ENCODE peak calls at places on chromosomes 13 and 19, in seven cellular contexts. T, X, Z, U, G, W and A are unnamed samples.

GRCh38 chr13:32911506-32911905 is 104.7 kb upstream of the KL start:
- DNase-seq in T (no peak), X (no peak), Z (peak), U (no peak), G (peak), W (no peak), A (no peak)

GRCh38 chr19:51097796-51098195 is 10.4 kb downstream of the CTU1 start:
- DNase-seq in T (no peak), X (no peak), Z (no peak), U (no peak), G (no peak), W (no peak), A (no peak)

GRCh38 chr19:13980340-13980739 is 25.8 kb downstream of the RFX1 start:
- DNase-seq in T (no peak), X (no peak), Z (no peak), U (no peak), G (no peak), W (no peak), A (no peak)

GRCh38 chr19:2116507-2116906 is 19.8 kb downstream of the IZUMO4 start:
- DNase-seq in T (no peak), X (no peak), Z (no peak), U (no peak), G (no peak), W (no peak), A (no peak)

GRCh38 chr13:63024458-63024857 is 1608.8 kb upstream of the PCDH20 start:
- DNase-seq in T (no peak), X (no peak), Z (no peak), U (no peak), G (no peak), W (no peak), A (no peak)

GRCh38 chr13:104854007-104854406 is 1681.5 kb downstream of the EFNB2 start:
- DNase-seq in T (no peak), X (no peak), Z (no peak), U (no peak), G (no peak), W (no peak), A (no peak)

GRCh38 chr13:31444266-31444862 is 244.6 kb downstream of the B3GLCT start:
- DNase-seq in T (no peak), X (no peak), Z (peak), U (no peak), G (no peak), W (no peak), A (no peak)

GRCh38 chr19:17944301-17944700 is 11.5 kb downstream of the CCDC124 start:
- DNase-seq in T (no peak), X (peak), Z (peak), U (no peak), G (no peak), W (no peak), A (no peak)

GRCh38 chr19:56369886-56370676 is 23.3 kb downstream of the ZNF582 start:
- DNase-seq in T (no peak), X (no peak), Z (no peak), U (no peak), G (no peak), W (no peak), A (no peak)

GRCh38 chr13:46025157-46025556 is 27.4 kb downstream of the ZC3H13 start:
- DNase-seq in T (no peak), X (no peak), Z (no peak), U (no peak), G (no peak), W (no peak), A (no peak)

GRCh38 chr13:105847532-105848295 is 687.7 kb downstream of the EFNB2 start:
- DNase-seq in T (no peak), X (no peak), Z (peak), U (no peak), G (no peak), W (no peak), A (no peak)

GRCh38 chr13:112711528-112712265 is 21.9 kb downstream of the ATP11A start:
- DNase-seq in T (peak), X (peak), Z (peak), U (peak), G (peak), W (peak), A (peak)
- TF ChIP-seq CTCF in T (no peak), X (peak), Z (no peak), U (peak), G (no peak), W (peak), A (no peak)

GRCh38 chr19:11642902-11643301 is 45.6 kb downstream of the ZNF627 start:
- DNase-seq in T (no peak), X (no peak), Z (no peak), U (no peak), G (no peak), W (no peak), A (no peak)
- TF ChIP-seq CTCF in T (no peak), X (no peak), Z (no peak), U (no peak), G (no peak), W (no peak), A (no peak)

DNA sequence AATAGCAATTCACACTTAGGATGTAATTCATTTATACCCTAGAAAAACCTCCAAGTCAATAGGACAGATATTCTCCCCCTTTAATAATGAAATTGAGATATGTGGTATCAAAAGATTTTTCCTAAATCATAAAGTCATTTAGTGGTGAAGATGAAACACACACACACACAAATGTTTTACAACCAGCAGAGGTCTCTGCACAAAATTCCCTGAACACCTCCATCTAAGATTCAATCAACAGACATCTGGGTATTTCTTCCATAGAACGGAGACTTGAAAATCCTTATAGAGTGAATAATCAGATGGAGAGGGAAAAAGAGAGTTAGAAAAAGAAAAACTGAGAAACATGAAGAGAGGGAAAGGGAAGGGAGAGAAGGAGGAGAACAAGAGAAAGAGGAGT is 52.8 kb downstream of the MYCBP2 start:
- DNase-seq in T (no peak), X (no peak), Z (peak), U (no peak), G (no peak), W (no peak), A (no peak)
- TF ChIP-seq CTCF in T (no peak), X (no peak), Z (no peak), U (no peak), G (no peak), W (no peak), A (no peak)

GRCh38 chr13:58531614-58532013 is 900.1 kb downstream of the PCDH17 start:
- DNase-seq in T (no peak), X (no peak), Z (no peak), U (no peak), G (no peak), W (no peak), A (no peak)
- TF ChIP-seq CTCF in T (no peak), X (no peak), Z (no peak), U (no peak), G (no peak), W (no peak), A (no peak)

DNA sequence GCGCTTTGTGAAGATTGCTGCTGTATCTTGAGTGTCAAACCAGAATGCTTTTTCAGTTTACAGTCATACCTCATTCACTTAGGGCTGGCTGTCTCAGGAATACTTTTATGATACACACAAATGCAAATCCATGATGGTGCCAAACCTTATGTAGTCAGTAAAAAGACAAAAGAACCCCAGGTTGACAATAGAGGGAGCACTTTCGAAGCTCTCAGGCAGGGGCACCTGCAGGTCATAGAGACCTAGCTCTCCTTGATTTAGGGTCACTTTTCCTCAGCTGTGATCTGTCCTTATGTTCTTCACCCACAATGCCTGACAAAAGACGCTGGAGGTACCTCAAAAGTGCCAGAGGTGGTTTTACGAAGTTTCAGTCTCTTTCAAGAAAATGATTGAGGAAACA is 172.2 kb downstream of the DNAJC15 start:
- DNase-seq in T (no peak), X (no peak), Z (no peak), U (no peak), G (no peak), W (no peak), A (no peak)
- TF ChIP-seq CTCF in T (no peak), X (no peak), Z (peak), U (no peak), G (no peak), W (no peak), A (no peak)

DNA sequence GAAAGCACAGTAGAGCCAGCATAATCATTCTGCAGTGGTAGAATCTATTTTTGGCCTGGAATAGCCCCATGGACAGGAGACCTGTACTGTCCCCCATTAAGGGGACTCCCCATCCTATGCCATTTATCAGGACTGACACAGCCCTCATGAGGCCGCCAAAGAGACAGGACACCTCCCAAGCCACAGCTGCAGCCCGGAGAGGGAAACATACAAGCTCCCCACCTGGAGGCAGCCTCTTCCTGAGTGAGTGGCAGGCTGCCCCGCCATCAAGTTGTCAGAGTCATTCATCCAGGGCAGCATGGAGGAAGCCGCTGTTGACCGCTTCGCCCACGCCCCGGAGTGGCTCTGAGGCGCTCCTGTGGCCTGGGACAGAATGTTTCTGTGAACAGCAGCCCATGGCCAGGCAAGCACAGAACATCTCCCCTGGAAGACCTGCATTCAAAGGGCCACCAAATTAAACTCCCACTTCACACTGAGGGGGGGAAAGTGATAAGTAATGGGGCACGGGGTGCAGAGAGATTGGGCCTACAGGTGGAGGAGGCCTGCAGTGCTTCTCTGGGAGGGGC is 111.3 kb downstream of the ZDHHC20 start:
- DNase-seq in T (no peak), X (no peak), Z (no peak), U (no peak), G (no peak), W (no peak), A (no peak)
- TF ChIP-seq CTCF in T (no peak), X (no peak), Z (no peak), U (no peak), G (no peak), W (no peak), A (no peak)

GRCh38 chr19:11528551-11529341 is at the start of gene ECSIT:
- DNase-seq in T (peak), X (peak), Z (peak), U (peak), G (peak), W (peak), A (peak)

GRCh38 chr19:11535792-11536595 is 2.7 kb upstream of the CNN1 start:
- DNase-seq in T (peak), X (peak), Z (peak), U (peak), G (peak), W (peak), A (peak)

GRCh38 chr19:11534538-11534937 is 4.1 kb upstream of the CNN1 start:
- DNase-seq in T (no peak), X (no peak), Z (no peak), U (no peak), G (no peak), W (no peak), A (no peak)

GRCh38 chr19:11530432-11530831 is 1.5 kb upstream of the ECSIT start:
- DNase-seq in T (peak), X (no peak), Z (peak), U (no peak), G (peak), W (peak), A (no peak)
- TF ChIP-seq CTCF in T (no peak), X (no peak), Z (peak), U (peak), G (no peak), W (peak), A (no peak)